ENCODE peak calls at places on chromosomes 12 and 14, in seven cellular contexts. One of them, this sample, is unnamed.
A peak's percentile ranks its signal among the peaks of the same experiment; 100 is the strongest.

GRCh38 chr12:2297004-2297403 is 244.2 kb downstream of the CACNA1C start:
- DNase-seq in IMR-90: no peak
- DNase-seq in RWPE1: no peak
- DNase-seq in upper lobe of left lung: no peak
- DNase-seq in SK-N-SH: no peak
- DNase-seq in left lung: no peak
- DNase-seq in kidney: no peak
- DNase-seq in this sample: no peak

GRCh38 chr12:8953773-8954402 is 4.4 kb upstream of the M6PR start:
- DNase-seq in upper lobe of left lung: peak; percentile 28
- DNase-seq in kidney: no peak
- DNase-seq in RWPE1: no peak
- DNase-seq in SK-N-SH: no peak
- DNase-seq in left lung: no peak
- DNase-seq in IMR-90: no peak
- DNase-seq in this sample: no peak

GRCh38 chr14:68593806-68594536 is 198.9 kb downstream of the ZFP36L1 start:
- DNase-seq in upper lobe of left lung: peak; percentile 20
- DNase-seq in IMR-90: peak; percentile 45
- DNase-seq in SK-N-SH: no peak
- DNase-seq in kidney: no peak
- DNase-seq in left lung: no peak
- DNase-seq in RWPE1: no peak
- DNase-seq in this sample: no peak

GRCh38 chr12:54749191-54749818 is 101.1 kb upstream of the DCD start:
- DNase-seq in SK-N-SH: peak; percentile 23
- DNase-seq in upper lobe of left lung: no peak
- DNase-seq in left lung: no peak
- DNase-seq in IMR-90: peak; percentile 47
- DNase-seq in kidney: no peak
- DNase-seq in RWPE1: peak; percentile 55
- DNase-seq in this sample: no peak

GRCh38 chr12:4331221-4331620 is 10.2 kb downstream of the TIGAR start:
- DNase-seq in kidney: no peak
- DNase-seq in IMR-90: no peak
- DNase-seq in SK-N-SH: no peak
- DNase-seq in upper lobe of left lung: no peak
- DNase-seq in RWPE1: no peak
- DNase-seq in left lung: no peak
- DNase-seq in this sample: no peak

GRCh38 chr12:96670334-96670899 is 181.0 kb downstream of the CFAP54 start:
- DNase-seq in SK-N-SH: no peak
- DNase-seq in upper lobe of left lung: no peak
- DNase-seq in left lung: no peak
- DNase-seq in IMR-90: no peak
- DNase-seq in RWPE1: no peak
- DNase-seq in kidney: no peak
- DNase-seq in this sample: no peak

GRCh38 chr12:79119796-79120195 is 255.2 kb downstream of the SYT1 start:
- DNase-seq in SK-N-SH: no peak
- DNase-seq in upper lobe of left lung: no peak
- DNase-seq in kidney: no peak
- DNase-seq in IMR-90: no peak
- DNase-seq in left lung: no peak
- DNase-seq in RWPE1: no peak
- DNase-seq in this sample: no peak

GRCh38 chr14:34398024-34398423 is 64.0 kb downstream of the SPTSSA start:
- DNase-seq in left lung: no peak
- DNase-seq in RWPE1: no peak
- DNase-seq in kidney: no peak
- DNase-seq in IMR-90: no peak
- DNase-seq in upper lobe of left lung: no peak
- DNase-seq in SK-N-SH: no peak
- DNase-seq in this sample: no peak

GRCh38 chr12:28033538-28033915 is 61.0 kb upstream of the PTHLH start:
- DNase-seq in left lung: no peak
- DNase-seq in kidney: no peak
- DNase-seq in IMR-90: peak; percentile 74
- DNase-seq in upper lobe of left lung: no peak
- DNase-seq in SK-N-SH: no peak
- DNase-seq in RWPE1: peak; percentile 62
- DNase-seq in this sample: no peak

GRCh38 chr12:28631831-28632230 is 441.6 kb downstream of the CCDC91 start:
- DNase-seq in kidney: no peak
- DNase-seq in RWPE1: no peak
- DNase-seq in left lung: no peak
- DNase-seq in upper lobe of left lung: no peak
- DNase-seq in IMR-90: peak; percentile 84
- DNase-seq in SK-N-SH: no peak
- DNase-seq in this sample: no peak

GRCh38 chr12:99529966-99530365 is 117.6 kb upstream of the GARIN6 start:
- DNase-seq in RWPE1: no peak
- DNase-seq in SK-N-SH: no peak
- DNase-seq in kidney: no peak
- DNase-seq in upper lobe of left lung: no peak
- DNase-seq in left lung: no peak
- DNase-seq in IMR-90: peak; percentile 3
- DNase-seq in this sample: no peak

GRCh38 chr12:18907793-18908580 is 170.1 kb downstream of the CAPZA3 start:
- DNase-seq in kidney: no peak
- DNase-seq in left lung: no peak
- DNase-seq in SK-N-SH: no peak
- DNase-seq in IMR-90: no peak
- DNase-seq in upper lobe of left lung: no peak
- DNase-seq in RWPE1: no peak
- DNase-seq in this sample: no peak

GRCh38 chr12:106107566-106107965 is 31.2 kb downstream of the NUAK1 start:
- DNase-seq in upper lobe of left lung: no peak
- DNase-seq in SK-N-SH: no peak
- DNase-seq in RWPE1: no peak
- DNase-seq in left lung: no peak
- DNase-seq in IMR-90: peak; percentile 68
- DNase-seq in kidney: no peak
- DNase-seq in this sample: no peak

DNA sequence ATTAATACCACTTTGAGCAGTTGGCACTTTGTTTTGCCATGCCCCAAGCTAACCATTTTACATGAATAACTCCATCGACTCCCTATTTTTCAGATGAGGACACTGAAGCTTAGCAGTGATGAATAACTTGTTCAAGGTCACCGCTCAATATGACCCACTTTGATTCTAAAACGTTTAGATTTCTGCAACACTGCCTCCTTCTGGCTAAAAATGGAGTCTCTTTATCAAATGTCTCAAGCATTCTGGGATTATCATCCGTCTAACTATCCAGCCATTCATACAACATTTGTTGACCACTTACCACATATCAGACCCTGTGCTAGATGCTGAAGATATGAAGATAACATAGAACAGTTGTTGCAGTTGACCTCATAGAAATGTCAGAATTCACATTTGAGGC is 298.0 kb downstream of the PPFIA2 start:
- DNase-seq in upper lobe of left lung: no peak
- DNase-seq in IMR-90: no peak
- DNase-seq in kidney: no peak
- DNase-seq in RWPE1: no peak
- DNase-seq in left lung: no peak
- DNase-seq in SK-N-SH: no peak
- DNase-seq in this sample: no peak
- TF ChIP-seq CTCF in upper lobe of left lung: no peak
- TF ChIP-seq CTCF in IMR-90: no peak
- TF ChIP-seq CTCF in kidney: no peak
- TF ChIP-seq CTCF in RWPE1: no peak
- TF ChIP-seq CTCF in left lung: no peak
- TF ChIP-seq CTCF in SK-N-SH: peak; percentile 39
- TF ChIP-seq CTCF in this sample: peak; percentile 34

DNA sequence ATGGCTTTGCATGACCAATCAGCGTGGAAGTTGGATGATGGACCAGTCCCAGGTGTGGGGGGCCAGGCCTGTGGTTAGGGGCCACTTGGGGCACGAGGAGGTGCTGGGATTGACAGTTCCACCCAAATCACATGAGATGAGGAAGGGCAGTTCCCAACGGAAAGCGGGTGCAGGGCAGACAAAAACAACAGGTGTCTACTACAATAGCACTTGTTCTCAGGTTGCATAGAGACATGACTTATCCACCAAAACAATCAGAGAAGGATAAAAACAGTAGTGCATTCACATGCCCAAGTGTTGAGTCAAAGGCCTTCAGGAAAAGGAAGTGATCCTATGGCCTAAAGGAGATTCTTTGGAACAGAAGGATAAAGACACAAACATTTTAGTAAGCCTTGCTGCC is 14.6 kb upstream of the EIF2B2 start:
- DNase-seq in kidney: no peak
- DNase-seq in SK-N-SH: no peak
- DNase-seq in IMR-90: peak; percentile 75
- DNase-seq in upper lobe of left lung: no peak
- DNase-seq in RWPE1: peak; percentile 82
- DNase-seq in left lung: no peak
- DNase-seq in this sample: no peak
- TF ChIP-seq CTCF in kidney: no peak
- TF ChIP-seq CTCF in SK-N-SH: no peak
- TF ChIP-seq CTCF in IMR-90: no peak
- TF ChIP-seq CTCF in upper lobe of left lung: no peak
- TF ChIP-seq CTCF in RWPE1: no peak
- TF ChIP-seq CTCF in left lung: no peak
- TF ChIP-seq CTCF in this sample: no peak

DNA sequence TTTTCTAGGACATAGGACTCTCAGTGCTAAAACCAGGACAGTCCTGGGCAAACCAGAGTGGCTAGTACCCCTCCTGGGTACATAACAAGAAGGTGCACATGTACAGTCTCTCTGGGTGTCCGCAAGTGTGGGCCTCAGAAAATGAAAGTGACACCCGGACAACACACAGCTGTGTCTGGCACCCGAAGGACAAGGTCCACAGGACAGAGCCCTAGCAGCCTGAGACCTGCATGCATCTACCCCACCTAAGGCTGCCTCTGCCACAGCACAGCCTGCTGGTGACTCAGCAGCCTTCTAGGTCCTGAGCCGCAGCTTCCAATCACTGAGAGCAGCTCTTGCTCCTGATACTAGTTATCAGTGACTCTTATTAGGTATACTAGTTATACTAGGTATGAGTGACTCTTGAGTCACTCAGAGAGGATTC is 784.1 kb upstream of the TBX3 start:
- DNase-seq in kidney: no peak
- DNase-seq in left lung: no peak
- DNase-seq in IMR-90: peak; percentile 47
- DNase-seq in SK-N-SH: no peak
- DNase-seq in RWPE1: no peak
- DNase-seq in upper lobe of left lung: no peak
- DNase-seq in this sample: no peak
- TF ChIP-seq CTCF in kidney: no peak
- TF ChIP-seq CTCF in left lung: no peak
- TF ChIP-seq CTCF in IMR-90: no peak
- TF ChIP-seq CTCF in SK-N-SH: no peak
- TF ChIP-seq CTCF in RWPE1: no peak
- TF ChIP-seq CTCF in upper lobe of left lung: no peak
- TF ChIP-seq CTCF in this sample: peak; percentile 54

GRCh38 chr14:72942934-72943333 is 16.7 kb downstream of the DCAF4 start:
- DNase-seq in kidney: no peak
- DNase-seq in IMR-90: no peak
- DNase-seq in RWPE1: no peak
- DNase-seq in SK-N-SH: no peak
- DNase-seq in upper lobe of left lung: no peak
- DNase-seq in left lung: no peak
- DNase-seq in this sample: peak; percentile 57
- TF ChIP-seq CTCF in kidney: no peak
- TF ChIP-seq CTCF in IMR-90: no peak
- TF ChIP-seq CTCF in RWPE1: no peak
- TF ChIP-seq CTCF in SK-N-SH: no peak
- TF ChIP-seq CTCF in upper lobe of left lung: no peak
- TF ChIP-seq CTCF in left lung: no peak
- TF ChIP-seq CTCF in this sample: no peak

GRCh38 chr12:6949063-6949594 is 2.0 kb upstream of the PTPN6 start:
- DNase-seq in SK-N-SH: peak; percentile 55
- DNase-seq in upper lobe of left lung: no peak
- DNase-seq in kidney: peak; percentile 59
- DNase-seq in IMR-90: no peak
- DNase-seq in left lung: peak; percentile 48
- DNase-seq in RWPE1: no peak
- DNase-seq in this sample: peak; percentile 72
- TF ChIP-seq CTCF in SK-N-SH: peak; percentile 22
- TF ChIP-seq CTCF in upper lobe of left lung: no peak
- TF ChIP-seq CTCF in kidney: no peak
- TF ChIP-seq CTCF in IMR-90: no peak
- TF ChIP-seq CTCF in left lung: no peak
- TF ChIP-seq CTCF in RWPE1: no peak
- TF ChIP-seq CTCF in this sample: no peak

GRCh38 chr14:22865424-22866215 is 5.9 kb upstream of the LRP10 start:
- DNase-seq in kidney: peak; percentile 18
- DNase-seq in left lung: no peak
- DNase-seq in SK-N-SH: peak; percentile 29
- DNase-seq in upper lobe of left lung: no peak
- DNase-seq in RWPE1: no peak
- DNase-seq in IMR-90: no peak
- DNase-seq in this sample: no peak
- TF ChIP-seq CTCF in kidney: no peak
- TF ChIP-seq CTCF in left lung: no peak
- TF ChIP-seq CTCF in SK-N-SH: peak; percentile 40
- TF ChIP-seq CTCF in upper lobe of left lung: no peak
- TF ChIP-seq CTCF in RWPE1: no peak
- TF ChIP-seq CTCF in IMR-90: no peak
- TF ChIP-seq CTCF in this sample: peak; percentile 50

GRCh38 chr12:25959069-25959961 is 833 bp downstream of the RASSF8 start:
- DNase-seq in IMR-90: peak; percentile 85
- DNase-seq in SK-N-SH: peak; percentile 27
- DNase-seq in upper lobe of left lung: peak; percentile 47
- DNase-seq in left lung: peak; percentile 48
- DNase-seq in kidney: peak; percentile 87
- DNase-seq in RWPE1: peak; percentile 45
- DNase-seq in this sample: no peak

GRCh38 chr12:25957898-25958253 is 606 bp upstream of the RASSF8 start:
- DNase-seq in SK-N-SH: no peak
- DNase-seq in upper lobe of left lung: no peak
- DNase-seq in IMR-90: peak; percentile 82
- DNase-seq in left lung: no peak
- DNase-seq in kidney: no peak
- DNase-seq in RWPE1: peak; percentile 20
- DNase-seq in this sample: no peak

GRCh38 chr12:25960926-25961325 is 2.4 kb downstream of the RASSF8 start:
- DNase-seq in kidney: no peak
- DNase-seq in upper lobe of left lung: no peak
- DNase-seq in SK-N-SH: no peak
- DNase-seq in RWPE1: no peak
- DNase-seq in IMR-90: peak; percentile 19
- DNase-seq in left lung: no peak
- DNase-seq in this sample: no peak

GRCh38 chr12:25958254-25959068 is at the start of gene RASSF8:
- DNase-seq in upper lobe of left lung: peak; percentile 69
- DNase-seq in kidney: peak; percentile 89
- DNase-seq in RWPE1: peak; percentile 63
- DNase-seq in left lung: peak; percentile 70
- DNase-seq in SK-N-SH: peak; percentile 94
- DNase-seq in IMR-90: peak; percentile 72
- DNase-seq in this sample: no peak

DNA sequence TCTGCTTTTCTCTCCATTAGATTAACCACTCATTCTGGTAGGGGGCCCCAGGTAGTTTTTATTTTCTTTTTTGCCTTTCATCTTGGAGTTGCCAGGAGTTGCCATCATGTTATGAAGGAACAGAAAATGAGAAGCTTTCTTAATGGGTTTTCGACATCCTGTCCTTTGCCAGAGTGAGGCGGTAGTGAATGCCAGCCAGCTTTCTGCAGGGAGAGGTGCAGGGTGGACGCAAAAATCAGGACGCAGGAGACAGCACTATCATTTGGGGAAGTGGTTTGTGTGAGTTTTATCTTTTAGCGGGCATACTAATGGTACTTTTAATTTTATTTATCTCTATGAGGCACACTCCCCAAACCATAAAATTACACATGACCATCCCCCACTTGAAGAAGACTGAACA is 1.7 kb downstream of the RASSF8 start:
- DNase-seq in RWPE1: no peak
- DNase-seq in IMR-90: peak; percentile 28
- DNase-seq in upper lobe of left lung: peak; percentile 33
- DNase-seq in left lung: no peak
- DNase-seq in SK-N-SH: peak; percentile 55
- DNase-seq in kidney: no peak
- DNase-seq in this sample: no peak
- TF ChIP-seq CTCF in RWPE1: no peak
- TF ChIP-seq CTCF in IMR-90: peak; percentile 32
- TF ChIP-seq CTCF in upper lobe of left lung: no peak
- TF ChIP-seq CTCF in left lung: no peak
- TF ChIP-seq CTCF in SK-N-SH: peak; percentile 49
- TF ChIP-seq CTCF in kidney: peak; percentile 10
- TF ChIP-seq CTCF in this sample: peak; percentile 59